ENCODE peak calls at places on chromosomes 3 and 15, in nine cellular contexts. K is HEK293T; V is glutamatergic neuron; B is heart left ventricle; Z is stimulated activated naive B cell treated with anti-CD40 and anti-IgM and Interleukin-4, amounts not matched to agents 10 μg/mL and 1 μg/mL and 100 μg/mL, for 72 hours; D is fibroblast of lung; T is epithelial cell of esophagus; W is mucosa of gallbladder; C is LoVo. G is an unnamed sample.
A peak's percentile ranks its signal among the peaks of the same experiment; 100 is the strongest.

GRCh38 chr15:41401904-41402267 is 410 bp downstream of the NDUFAF1 start:
- DNase-seq in K (no peak), V (no peak), B (no peak), Z (no peak), D (no peak), T (no peak), W (no peak), C (no peak), G (no peak)

GRCh38 chr3:143337387-143337786 is 217.8 kb downstream of the CHST2 start:
- DNase-seq in K (no peak), V (peak; percentile 41), B (no peak), Z (no peak), D (no peak), T (no peak), W (no peak), C (no peak), G (no peak)

GRCh38 chr3:25679166-25679565 is 14.5 kb upstream of the TOP2B start:
- DNase-seq in K (no peak), V (no peak), B (no peak), Z (no peak), D (no peak), T (no peak), W (no peak), C (no peak), G (no peak)

GRCh38 chr15:76987276-76987675 is 7.7 kb upstream of the PSTPIP1 start:
- DNase-seq in K (no peak), V (no peak), B (no peak), Z (no peak), D (no peak), T (no peak), W (no peak), C (no peak), G (no peak)

GRCh38 chr15:68982976-68983550 is 31.4 kb upstream of the NOX5 start:
- DNase-seq in K (no peak), V (no peak), B (no peak), Z (no peak), D (no peak), T (no peak), W (no peak), C (no peak), G (no peak)

GRCh38 chr3:65742914-65743313 is 295.8 kb downstream of the MAGI1 start:
- DNase-seq in K (no peak), V (no peak), B (no peak), Z (no peak), D (peak; percentile 67), T (no peak), W (no peak), C (no peak), G (peak; percentile 50)

GRCh38 chr15:80694624-80695098 is 449 bp upstream of the ABHD17C start:
- DNase-seq in K (peak; percentile 25), V (peak; percentile 45), B (peak; percentile 35), Z (peak; percentile 7), D (peak; percentile 48), T (no peak), W (no peak), C (peak; percentile 26), G (peak; percentile 20)

GRCh38 chr15:52256930-52257733 is 38.5 kb downstream of the MYO5C start:
- DNase-seq in K (no peak), V (no peak), B (no peak), Z (no peak), D (no peak), T (no peak), W (no peak), C (no peak), G (no peak)

GRCh38 chr15:27549796-27550195 is 549.3 kb downstream of the OCA2 start:
- DNase-seq in K (no peak), V (no peak), B (no peak), Z (no peak), D (no peak), T (no peak), W (no peak), C (no peak), G (no peak)

GRCh38 chr3:24149032-24149431 is 203.9 kb downstream of the NR1D2 start:
- DNase-seq in K (peak; percentile 25), V (no peak), B (no peak), Z (no peak), D (no peak), T (peak; percentile 28), W (no peak), C (no peak), G (no peak)

GRCh38 chr3:58999134-58999778 is 50.6 kb downstream of the CFAP20DC start:
- DNase-seq in K (no peak), V (no peak), B (no peak), Z (no peak), D (peak; percentile 19), T (peak; percentile 35), W (no peak), C (no peak), G (peak; percentile 42)

GRCh38 chr3:157271283-157271882 is 111.4 kb upstream of the CCNL1 start:
- DNase-seq in K (no peak), V (peak; percentile 16), B (no peak), Z (no peak), D (no peak), T (no peak), W (no peak), C (no peak), G (no peak)

GRCh38 chr15:61660579-61660978 is 399.7 kb downstream of the VPS13C start:
- DNase-seq in K (no peak), V (no peak), B (no peak), Z (no peak), D (peak; percentile 9), T (no peak), W (no peak), C (no peak), G (peak; percentile 80)

G was measured in HCEC 1CT.